ENCODE peak calls at places on chromosome X, in nine cellular contexts. One of them, this sample, is unnamed.

GRCh38 chrX:54446084-54446483 is 5.9 kb downstream of the TSR2 start:
- DNase-seq in endothelial cell of umbilical vein: no peak
- DNase-seq in HCT116: no peak
- DNase-seq in fibroblast of lung: no peak
- DNase-seq in IMR-90: no peak
- DNase-seq in mesenchymal stem cell: no peak
- DNase-seq in MM.1S: no peak
- DNase-seq in A549: no peak
- DNase-seq in osteoblast: peak; percentile 15
- DNase-seq in this sample: no peak

GRCh38 chrX:689983-690382 is 59.4 kb downstream of the SHOX start:
- DNase-seq in MM.1S: no peak
- DNase-seq in HCT116: no peak
- DNase-seq in IMR-90: no peak
- DNase-seq in endothelial cell of umbilical vein: no peak
- DNase-seq in osteoblast: no peak
- DNase-seq in A549: no peak
- DNase-seq in mesenchymal stem cell: no peak
- DNase-seq in fibroblast of lung: no peak
- DNase-seq in this sample: no peak

GRCh38 chrX:66200855-66201795 is 37.1 kb downstream of the HEPH start:
- DNase-seq in MM.1S: peak; percentile 51
- DNase-seq in fibroblast of lung: no peak
- DNase-seq in endothelial cell of umbilical vein: no peak
- DNase-seq in mesenchymal stem cell: peak; percentile 7
- DNase-seq in A549: no peak
- DNase-seq in osteoblast: no peak
- DNase-seq in HCT116: no peak
- DNase-seq in IMR-90: peak; percentile 17
- DNase-seq in this sample: no peak

GRCh38 chrX:83759872-83760271 is 101.1 kb upstream of the CYLC1 start:
- DNase-seq in osteoblast: no peak
- DNase-seq in fibroblast of lung: peak; percentile 0
- DNase-seq in mesenchymal stem cell: no peak
- DNase-seq in MM.1S: peak; percentile 60
- DNase-seq in A549: no peak
- DNase-seq in endothelial cell of umbilical vein: no peak
- DNase-seq in HCT116: no peak
- DNase-seq in IMR-90: peak; percentile 9
- DNase-seq in this sample: no peak

GRCh38 chrX:17403231-17403691 is 28.3 kb downstream of the NHS start:
- DNase-seq in mesenchymal stem cell: no peak
- DNase-seq in HCT116: no peak
- DNase-seq in IMR-90: no peak
- DNase-seq in endothelial cell of umbilical vein: no peak
- DNase-seq in fibroblast of lung: peak; percentile 35
- DNase-seq in MM.1S: no peak
- DNase-seq in osteoblast: no peak
- DNase-seq in A549: no peak
- DNase-seq in this sample: no peak

GRCh38 chrX:147894332-147894870 is 17.3 kb upstream of the FMR1 start:
- DNase-seq in fibroblast of lung: peak; percentile 42
- DNase-seq in HCT116: no peak
- DNase-seq in MM.1S: no peak
- DNase-seq in IMR-90: no peak
- DNase-seq in A549: no peak
- DNase-seq in osteoblast: no peak
- DNase-seq in mesenchymal stem cell: no peak
- DNase-seq in endothelial cell of umbilical vein: no peak
- DNase-seq in this sample: peak; percentile 31

GRCh38 chrX:30039768-30040167 is 175.6 kb upstream of the MAGEB2 start:
- DNase-seq in fibroblast of lung: peak; percentile 59
- DNase-seq in IMR-90: peak; percentile 54
- DNase-seq in mesenchymal stem cell: no peak
- DNase-seq in osteoblast: no peak
- DNase-seq in HCT116: no peak
- DNase-seq in MM.1S: no peak
- DNase-seq in A549: no peak
- DNase-seq in endothelial cell of umbilical vein: no peak
- DNase-seq in this sample: peak; percentile 48

GRCh38 chrX:145821291-145821897 is 3.8 kb downstream of the SLITRK2 start:
- DNase-seq in HCT116: no peak
- DNase-seq in mesenchymal stem cell: no peak
- DNase-seq in osteoblast: no peak
- DNase-seq in MM.1S: no peak
- DNase-seq in endothelial cell of umbilical vein: no peak
- DNase-seq in A549: no peak
- DNase-seq in IMR-90: no peak
- DNase-seq in fibroblast of lung: no peak
- DNase-seq in this sample: no peak

GRCh38 chrX:139086243-139086642 is 374.7 kb upstream of the FGF13 start:
- DNase-seq in A549: no peak
- DNase-seq in endothelial cell of umbilical vein: no peak
- DNase-seq in IMR-90: no peak
- DNase-seq in HCT116: no peak
- DNase-seq in osteoblast: no peak
- DNase-seq in fibroblast of lung: no peak
- DNase-seq in MM.1S: no peak
- DNase-seq in mesenchymal stem cell: no peak
- DNase-seq in this sample: no peak

GRCh38 chrX:45849261-45849660 is 648.6 kb upstream of the DIPK2B start:
- DNase-seq in endothelial cell of umbilical vein: peak; percentile 57
- DNase-seq in osteoblast: peak; percentile 90
- DNase-seq in MM.1S: peak; percentile 85
- DNase-seq in fibroblast of lung: peak; percentile 91
- DNase-seq in mesenchymal stem cell: peak; percentile 74
- DNase-seq in IMR-90: peak; percentile 86
- DNase-seq in HCT116: peak; percentile 57
- DNase-seq in A549: peak; percentile 43
- DNase-seq in this sample: peak; percentile 89

GRCh38 chrX:11470231-11470630 is 177.0 kb downstream of the AMELX start:
- DNase-seq in A549: no peak
- DNase-seq in fibroblast of lung: peak; percentile 94
- DNase-seq in mesenchymal stem cell: no peak
- DNase-seq in HCT116: no peak
- DNase-seq in endothelial cell of umbilical vein: peak; percentile 83
- DNase-seq in osteoblast: peak; percentile 3
- DNase-seq in IMR-90: peak; percentile 86
- DNase-seq in MM.1S: no peak
- DNase-seq in this sample: peak; percentile 92

GRCh38 chrX:129842510-129843208 is 1.0 kb downstream of the ZDHHC9 start:
- DNase-seq in MM.1S: peak; percentile 19
- DNase-seq in HCT116: no peak
- DNase-seq in fibroblast of lung: peak; percentile 55
- DNase-seq in mesenchymal stem cell: peak; percentile 61
- DNase-seq in A549: no peak
- DNase-seq in osteoblast: no peak
- DNase-seq in IMR-90: peak; percentile 49
- DNase-seq in endothelial cell of umbilical vein: peak; percentile 35
- DNase-seq in this sample: peak; percentile 40

GRCh38 chrX:78027798-78028197 is 58.4 kb upstream of the PGAM4 start:
- DNase-seq in MM.1S: no peak
- DNase-seq in IMR-90: no peak
- DNase-seq in mesenchymal stem cell: no peak
- DNase-seq in A549: no peak
- DNase-seq in osteoblast: no peak
- DNase-seq in fibroblast of lung: no peak
- DNase-seq in HCT116: no peak
- DNase-seq in endothelial cell of umbilical vein: no peak
- DNase-seq in this sample: no peak

GRCh38 chrX:38654302-38654701 is 93.0 kb downstream of the TSPAN7 start:
- DNase-seq in A549: peak; percentile 7
- DNase-seq in MM.1S: peak; percentile 24
- DNase-seq in fibroblast of lung: peak; percentile 6
- DNase-seq in mesenchymal stem cell: peak; percentile 23
- DNase-seq in HCT116: peak; percentile 7
- DNase-seq in endothelial cell of umbilical vein: peak; percentile 43
- DNase-seq in osteoblast: no peak
- DNase-seq in IMR-90: peak; percentile 14
- DNase-seq in this sample: peak; percentile 10

GRCh38 chrX:136975642-136976518 is 57.9 kb downstream of the GPR101 start:
- DNase-seq in MM.1S: no peak
- DNase-seq in fibroblast of lung: no peak
- DNase-seq in endothelial cell of umbilical vein: no peak
- DNase-seq in HCT116: no peak
- DNase-seq in A549: no peak
- DNase-seq in IMR-90: no peak
- DNase-seq in mesenchymal stem cell: no peak
- DNase-seq in osteoblast: no peak
- DNase-seq in this sample: no peak

GRCh38 chrX:134908235-134908834 is 82.5 kb upstream of the SMIM10 start:
- DNase-seq in fibroblast of lung: no peak
- DNase-seq in IMR-90: peak; percentile 65
- DNase-seq in A549: no peak
- DNase-seq in HCT116: no peak
- DNase-seq in osteoblast: peak; percentile 49
- DNase-seq in MM.1S: no peak
- DNase-seq in mesenchymal stem cell: peak; percentile 63
- DNase-seq in endothelial cell of umbilical vein: peak; percentile 67
- DNase-seq in this sample: no peak

DNA sequence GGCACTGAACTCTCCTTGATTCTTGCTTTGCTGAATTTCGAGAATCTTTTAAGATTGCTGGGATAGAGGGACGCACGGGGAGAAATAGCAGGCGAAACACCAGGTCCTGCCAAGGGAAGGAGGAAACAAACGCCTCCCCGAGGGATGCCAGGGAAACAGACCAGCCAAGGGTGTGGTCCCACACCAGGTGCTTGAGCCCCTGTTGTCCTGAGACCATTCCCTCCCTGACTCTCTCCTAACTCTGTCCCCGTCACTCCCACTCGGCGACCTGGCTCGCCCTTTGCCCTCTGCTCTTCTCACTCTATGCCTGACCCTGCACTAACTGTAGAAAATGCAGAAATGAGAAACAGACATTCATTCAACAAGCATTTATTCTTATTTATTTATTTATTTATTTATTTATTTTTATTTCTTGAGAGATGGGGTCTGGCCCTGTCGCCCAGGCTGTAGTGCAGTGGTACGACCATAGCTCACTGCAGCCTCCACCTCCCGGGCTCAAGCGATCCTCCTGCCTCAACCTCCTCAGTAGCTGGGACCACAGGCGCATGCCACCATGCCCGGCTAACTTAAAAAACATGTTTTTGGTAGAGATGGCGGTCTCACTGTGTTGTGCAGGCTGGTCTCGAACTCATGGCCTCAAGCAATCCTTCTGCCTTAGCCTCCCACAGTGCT is 16.2 kb downstream of the CTAG1B start:
- DNase-seq in mesenchymal stem cell: no peak
- DNase-seq in MM.1S: no peak
- DNase-seq in HCT116: no peak
- DNase-seq in A549: no peak
- DNase-seq in osteoblast: peak; percentile 66
- DNase-seq in fibroblast of lung: no peak
- DNase-seq in IMR-90: no peak
- DNase-seq in endothelial cell of umbilical vein: no peak
- DNase-seq in this sample: no peak
- H3K27ac ChIP-seq in mesenchymal stem cell: no peak overlapping the region
- H3K27ac ChIP-seq in MM.1S: no peak overlapping the region
- H3K27ac ChIP-seq in HCT116: no peak overlapping the region
- H3K27ac ChIP-seq in A549: peak overlapping the region; percentile 70
- H3K27ac ChIP-seq in osteoblast: no peak overlapping the region
- H3K27ac ChIP-seq in fibroblast of lung: no peak overlapping the region
- H3K27ac ChIP-seq in IMR-90: no peak overlapping the region
- H3K27ac ChIP-seq in endothelial cell of umbilical vein: no peak overlapping the region
- H3K27ac ChIP-seq in this sample: no peak overlapping the region

GRCh38 chrX:101658661-101659477 is 781 bp downstream of the ARMCX2 start:
- DNase-seq in endothelial cell of umbilical vein: peak; percentile 51
- DNase-seq in A549: peak; percentile 39
- DNase-seq in mesenchymal stem cell: peak; percentile 62
- DNase-seq in HCT116: no peak
- DNase-seq in MM.1S: peak; percentile 39
- DNase-seq in fibroblast of lung: peak; percentile 48
- DNase-seq in IMR-90: peak; percentile 40
- DNase-seq in osteoblast: peak; percentile 92
- DNase-seq in this sample: peak; percentile 20
- H3K4me3 ChIP-seq in endothelial cell of umbilical vein: peak overlapping the region; percentile 71
- H3K4me3 ChIP-seq in A549: peak overlapping the region; percentile 43
- H3K4me3 ChIP-seq in mesenchymal stem cell: peak overlapping the region; percentile 82
- H3K4me3 ChIP-seq in HCT116: no peak overlapping the region
- H3K4me3 ChIP-seq in MM.1S: peak overlapping the region; percentile 74
- H3K4me3 ChIP-seq in fibroblast of lung: peak overlapping the region; percentile 67
- H3K4me3 ChIP-seq in IMR-90: peak overlapping the region; percentile 98
- H3K4me3 ChIP-seq in osteoblast: peak overlapping the region; percentile 82
- H3K4me3 ChIP-seq in this sample: peak overlapping the region; percentile 82

DNA sequence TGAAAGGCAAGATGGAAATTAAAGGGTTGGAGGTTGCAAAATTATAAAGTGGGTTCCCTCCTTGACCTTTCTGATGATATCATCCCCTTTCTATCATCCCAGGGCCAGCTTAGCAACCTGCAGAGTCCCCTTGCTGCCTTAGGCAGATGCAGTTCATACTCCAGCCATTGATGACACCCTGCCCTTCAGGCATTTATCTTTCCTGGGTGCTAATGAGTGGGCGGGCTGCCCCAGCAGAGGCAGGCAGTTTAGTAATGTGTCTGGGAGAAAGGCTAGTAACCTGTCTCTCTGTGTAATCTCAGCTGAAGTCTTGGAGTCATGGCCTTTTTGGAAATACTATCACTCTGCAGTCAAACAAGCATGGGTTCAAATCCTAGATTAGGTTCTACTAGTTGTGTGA is 3.8 kb upstream of the FRMPD3 start:
- DNase-seq in A549: no peak
- DNase-seq in fibroblast of lung: no peak
- DNase-seq in MM.1S: no peak
- DNase-seq in mesenchymal stem cell: no peak
- DNase-seq in HCT116: no peak
- DNase-seq in osteoblast: no peak
- DNase-seq in endothelial cell of umbilical vein: no peak
- DNase-seq in IMR-90: no peak
- DNase-seq in this sample: no peak
- H3K4me2 ChIP-seq in A549: no peak overlapping the region
- H3K4me2 ChIP-seq in fibroblast of lung: no peak overlapping the region
- H3K4me2 ChIP-seq in MM.1S: no peak overlapping the region
- H3K4me2 ChIP-seq in mesenchymal stem cell: no peak overlapping the region
- H3K4me2 ChIP-seq in HCT116: no peak overlapping the region
- H3K4me2 ChIP-seq in osteoblast: no peak overlapping the region
- H3K4me2 ChIP-seq in endothelial cell of umbilical vein: no peak overlapping the region
- H3K4me2 ChIP-seq in IMR-90: no peak overlapping the region
- H3K4me2 ChIP-seq in this sample: no peak overlapping the region

DNA sequence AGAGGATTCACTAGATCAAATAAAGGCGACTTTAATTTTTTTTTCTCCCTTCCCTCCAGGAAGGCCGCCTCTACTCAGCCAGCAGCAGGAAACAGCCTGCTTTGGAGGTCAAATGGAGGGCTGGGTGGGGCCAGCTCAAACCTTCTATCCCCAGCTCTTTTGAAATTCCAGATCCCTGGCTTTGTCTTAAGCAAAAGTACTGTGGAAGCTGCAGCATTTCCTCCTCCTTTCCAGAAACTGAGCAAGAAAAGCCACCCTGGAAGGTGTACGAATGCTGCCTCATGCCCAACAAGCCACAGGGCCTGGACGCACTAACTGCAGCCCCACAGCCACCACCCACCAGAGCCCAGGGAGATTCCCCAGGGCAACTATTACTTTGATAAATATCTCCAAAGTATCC is 55.1 kb upstream of the ZCCHC13 start:
- DNase-seq in MM.1S: no peak
- DNase-seq in osteoblast: peak; percentile 36
- DNase-seq in IMR-90: no peak
- DNase-seq in fibroblast of lung: peak; percentile 8
- DNase-seq in A549: no peak
- DNase-seq in HCT116: no peak
- DNase-seq in endothelial cell of umbilical vein: peak; percentile 58
- DNase-seq in mesenchymal stem cell: peak; percentile 50
- DNase-seq in this sample: no peak
- H3K27ac ChIP-seq in MM.1S: no peak overlapping the region
- H3K27ac ChIP-seq in osteoblast: no peak overlapping the region
- H3K27ac ChIP-seq in IMR-90: peak overlapping the region; percentile 75
- H3K27ac ChIP-seq in fibroblast of lung: no peak overlapping the region
- H3K27ac ChIP-seq in A549: peak overlapping the region; percentile 97
- H3K27ac ChIP-seq in HCT116: peak overlapping the region; percentile 67
- H3K27ac ChIP-seq in endothelial cell of umbilical vein: peak overlapping the region; percentile 53
- H3K27ac ChIP-seq in mesenchymal stem cell: peak overlapping the region; percentile 49
- H3K27ac ChIP-seq in this sample: peak overlapping the region; percentile 12